ENCODE peak calls at places on chromosomes 2 and 18, in nine cellular contexts. W is dorsolateral prefrontal cortex; Y is mesendoderm; K is brain microvascular endothelial cell; X is fibroblast of lung; U is CD8-positive, alpha-beta T cell; D is endodermal cell; V is sigmoid colon; Z is hepatocyte. M is an unnamed sample.

GRCh38 chr18:46832856-46833255 is 76.0 kb upstream of the ST8SIA5 start:
- DNase-seq in W (no peak), Y (no peak), K (no peak), X (no peak), U (no peak), D (no peak), V (no peak), Z (peak; percentile 5), M (no peak)

GRCh38 chr2:9695916-9696315 is 65.1 kb upstream of the YWHAQ start:
- DNase-seq in W (no peak), Y (no peak), K (no peak), X (no peak), U (no peak), D (no peak), V (peak; percentile 3), Z (peak; percentile 44), M (no peak)

GRCh38 chr2:240142859-240143258 is 2.4 kb upstream of the OTOS start:
- DNase-seq in W (no peak), Y (no peak), K (no peak), X (no peak), U (no peak), D (no peak), V (peak; percentile 38), Z (no peak), M (no peak)

GRCh38 chr2:98717625-98718024 is 13.3 kb downstream of the MGAT4A start:
- DNase-seq in W (no peak), Y (no peak), K (no peak), X (no peak), U (no peak), D (no peak), V (no peak), Z (no peak), M (no peak)

GRCh38 chr18:77220726-77221125 is 28.9 kb upstream of the GALR1 start:
- DNase-seq in W (no peak), Y (peak; percentile 16), K (no peak), X (no peak), U (no peak), D (no peak), V (no peak), Z (no peak), M (no peak)

GRCh38 chr2:10000541-10000940 is 42.8 kb upstream of the KLF11 start:
- DNase-seq in W (peak; percentile 18), Y (no peak), K (no peak), X (no peak), U (no peak), D (no peak), V (peak; percentile 52), Z (no peak), M (no peak)

GRCh38 chr2:128776461-128776971 is 457.8 kb upstream of the HS6ST1 start:
- DNase-seq in W (no peak), Y (no peak), K (no peak), X (no peak), U (no peak), D (no peak), V (peak; percentile 40), Z (no peak), M (no peak)

GRCh38 chr18:76448262-76449109 is 46.6 kb downstream of the ZNF516 start:
- DNase-seq in W (no peak), Y (no peak), K (no peak), X (no peak), U (peak; percentile 8), D (no peak), V (peak; percentile 59), Z (no peak), M (no peak)

GRCh38 chr18:76349067-76349715 is 145.9 kb downstream of the ZNF516 start:
- DNase-seq in W (peak; percentile 79), Y (peak; percentile 84), K (peak; percentile 69), X (peak; percentile 77), U (peak; percentile 63), D (peak; percentile 93), V (peak; percentile 85), Z (peak; percentile 84), M (no peak)

DNA sequence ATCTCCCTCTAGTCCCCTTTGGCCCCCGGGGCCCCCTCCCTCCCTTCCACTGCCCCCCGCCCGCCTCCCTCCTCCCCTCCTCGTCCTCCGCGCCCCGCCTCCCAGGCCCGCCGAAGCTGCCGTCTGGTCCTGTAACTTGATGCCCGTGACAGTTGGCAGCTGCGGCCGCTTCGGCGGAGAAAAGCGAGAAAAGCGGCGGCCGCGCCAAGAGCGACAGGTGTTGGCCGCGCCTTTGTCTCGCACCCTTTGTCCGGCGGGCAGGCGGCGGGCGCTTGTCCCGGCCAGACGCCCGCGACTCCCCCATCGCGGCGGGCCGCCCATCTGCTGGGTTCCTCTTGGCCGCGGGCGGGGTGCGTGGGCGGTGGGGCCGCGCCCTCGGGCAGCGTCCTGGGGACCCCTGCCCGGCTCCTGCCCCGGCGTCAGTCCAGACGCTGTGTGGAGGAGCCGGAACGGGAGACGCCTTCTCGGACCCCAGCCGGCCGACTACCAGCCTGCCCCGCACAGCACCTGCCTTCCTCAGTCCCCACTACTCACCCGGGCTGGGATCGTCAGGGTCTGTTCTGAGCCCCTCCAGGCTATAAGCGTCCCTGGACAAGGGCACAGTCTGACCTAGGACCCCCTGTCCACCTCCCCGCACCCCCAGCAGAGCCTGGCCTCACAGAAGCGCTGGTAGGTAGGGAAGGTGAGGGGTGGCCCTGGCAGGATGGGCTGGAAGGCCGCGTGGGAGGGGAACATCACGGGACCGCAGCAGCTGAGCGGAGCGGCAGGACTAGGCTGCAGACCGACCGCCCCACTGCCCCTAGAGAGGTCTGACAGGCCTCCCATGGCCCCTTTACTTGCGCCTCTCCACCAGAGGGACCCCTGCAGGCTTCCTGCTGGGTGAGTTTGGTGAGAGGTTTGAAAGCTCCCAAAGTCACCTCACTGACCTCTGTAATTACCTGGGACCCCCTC is 1.2 kb upstream of the HES6 start:
- DNase-seq in W (no peak), Y (peak; percentile 91), K (no peak), X (peak; percentile 33), U (no peak), D (peak; percentile 95), V (peak; percentile 78), Z (peak; percentile 84), M (no peak)
- H3K27ac ChIP-seq in W (no peak overlapping the region), Y (peak overlapping the region; percentile 34), K (no peak overlapping the region), X (no peak overlapping the region), U (no peak overlapping the region), D (peak overlapping the region; percentile 98), V (peak overlapping the region; percentile 83), Z (no peak overlapping the region), M (no peak overlapping the region)

DNA sequence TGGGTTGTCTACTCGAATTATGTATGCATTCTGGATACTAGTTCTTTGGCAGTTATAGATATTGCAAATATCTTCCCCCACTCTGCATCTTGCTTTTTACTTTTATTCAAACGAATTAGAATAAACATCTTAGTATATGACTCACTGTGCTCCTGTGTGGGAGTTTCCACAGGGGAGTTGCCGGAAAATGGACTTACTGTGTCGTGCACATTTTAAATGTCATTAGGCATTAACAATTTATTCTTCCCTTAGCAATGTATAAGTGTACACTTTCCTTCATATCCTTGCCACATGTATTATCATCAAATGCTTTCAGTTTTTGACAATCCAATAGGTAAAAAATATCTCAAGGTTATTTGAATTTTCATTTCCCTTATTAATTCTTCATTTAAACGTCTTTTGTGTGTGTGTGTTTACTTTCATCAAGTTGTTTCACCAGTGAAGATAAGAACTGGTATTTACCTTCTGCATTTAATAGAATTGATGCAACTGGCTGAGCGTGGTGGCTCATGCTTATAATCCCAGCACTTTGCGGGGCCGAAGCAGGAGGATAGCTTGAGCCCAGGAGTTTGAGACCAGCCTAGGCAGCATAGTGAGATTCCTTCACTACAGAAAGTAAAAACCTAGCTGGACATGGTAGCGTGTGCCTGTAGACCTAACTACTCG is 4.6 kb upstream of the UGT1A5 start:
- DNase-seq in W (no peak), Y (no peak), K (peak; percentile 36), X (no peak), U (no peak), D (no peak), V (no peak), Z (no peak), M (no peak)
- H3K27ac ChIP-seq in W (no peak overlapping the region), Y (no peak overlapping the region), K (no peak overlapping the region), X (no peak overlapping the region), U (no peak overlapping the region), D (no peak overlapping the region), V (no peak overlapping the region), Z (no peak overlapping the region), M (no peak overlapping the region)

GRCh38 chr2:26230806-26231205 is 13.6 kb downstream of the HADHA start:
- DNase-seq in W (no peak), Y (no peak), K (no peak), X (no peak), U (no peak), D (no peak), V (no peak), Z (no peak), M (no peak)
- H3K27ac ChIP-seq in W (no peak overlapping the region), Y (no peak overlapping the region), K (no peak overlapping the region), X (no peak overlapping the region), U (no peak overlapping the region), D (no peak overlapping the region), V (no peak overlapping the region), Z (no peak overlapping the region), M (no peak overlapping the region)

DNA sequence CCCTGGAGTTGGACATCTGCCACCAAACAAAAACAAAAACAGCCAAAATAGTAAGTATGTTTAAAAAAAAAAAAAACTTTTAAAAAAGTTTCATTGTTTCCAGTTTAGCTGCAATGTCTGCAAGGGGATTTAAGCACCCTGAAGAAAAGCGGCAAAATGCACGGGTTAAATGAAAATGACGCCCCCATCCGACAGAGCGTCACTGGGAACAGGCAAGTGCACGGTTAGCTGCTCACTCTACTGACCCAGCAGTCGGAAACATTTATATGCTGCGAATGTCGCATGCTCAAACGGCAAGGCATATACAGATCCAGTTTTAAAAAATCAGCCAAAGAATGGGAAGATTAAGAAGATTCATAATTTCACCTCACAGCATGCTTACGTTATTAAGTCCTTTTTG is 142.8 kb upstream of the PXDN start:
- DNase-seq in W (no peak), Y (no peak), K (no peak), X (no peak), U (no peak), D (no peak), V (peak; percentile 36), Z (no peak), M (no peak)
- H3K27ac ChIP-seq in W (no peak overlapping the region), Y (no peak overlapping the region), K (no peak overlapping the region), X (no peak overlapping the region), U (no peak overlapping the region), D (no peak overlapping the region), V (no peak overlapping the region), Z (no peak overlapping the region), M (no peak overlapping the region)

GRCh38 chr2:181839811-181840210 is 51.7 kb upstream of the ITPRID2 start:
- DNase-seq in W (no peak), Y (no peak), K (no peak), X (peak; percentile 21), U (no peak), D (no peak), V (no peak), Z (no peak), M (no peak)
- H3K27ac ChIP-seq in W (no peak overlapping the region), Y (no peak overlapping the region), K (no peak overlapping the region), X (no peak overlapping the region), U (no peak overlapping the region), D (no peak overlapping the region), V (no peak overlapping the region), Z (no peak overlapping the region), M (no peak overlapping the region)

M was measured in substantia nigra.